ENCODE peak calls at places on chromosomes 1 and 21, in ten cellular contexts. One of them, this sample, is unnamed.
A peak's percentile ranks its signal among the peaks of the same experiment; 100 is the strongest.

GRCh38 chr1:229035054-229035747 is 235.7 kb upstream of the RAB4A start:
- DNase-seq in small intestine: no peak
- DNase-seq in CD8-positive, alpha-beta memory T cell: no peak
- DNase-seq in HAP-1: no peak
- DNase-seq in adrenal gland: no peak
- DNase-seq in transverse colon: no peak
- DNase-seq in heart left ventricle: no peak
- DNase-seq in cardiac muscle cell: no peak
- DNase-seq in HCT116: no peak
- DNase-seq in H7: no peak
- DNase-seq in this sample: no peak

GRCh38 chr1:201080135-201080534 is 32.1 kb downstream of the CACNA1S start:
- DNase-seq in heart left ventricle: no peak
- DNase-seq in transverse colon: no peak
- DNase-seq in HAP-1: no peak
- DNase-seq in cardiac muscle cell: no peak
- DNase-seq in H7: no peak
- DNase-seq in adrenal gland: no peak
- DNase-seq in small intestine: no peak
- DNase-seq in CD8-positive, alpha-beta memory T cell: no peak
- DNase-seq in HCT116: no peak
- DNase-seq in this sample: no peak

GRCh38 chr1:103362348-103363007 is 163.0 kb upstream of the RNPC3 start:
- DNase-seq in HCT116: no peak
- DNase-seq in adrenal gland: no peak
- DNase-seq in small intestine: no peak
- DNase-seq in HAP-1: no peak
- DNase-seq in CD8-positive, alpha-beta memory T cell: no peak
- DNase-seq in cardiac muscle cell: no peak
- DNase-seq in heart left ventricle: no peak
- DNase-seq in transverse colon: no peak
- DNase-seq in H7: no peak
- DNase-seq in this sample: no peak

GRCh38 chr1:220810179-220810653 is 23.5 kb downstream of the MTARC1 start:
- DNase-seq in H7: peak; percentile 84
- DNase-seq in CD8-positive, alpha-beta memory T cell: peak; percentile 73
- DNase-seq in heart left ventricle: peak; percentile 80
- DNase-seq in transverse colon: peak; percentile 73
- DNase-seq in adrenal gland: peak; percentile 91
- DNase-seq in HAP-1: peak; percentile 76
- DNase-seq in small intestine: no peak
- DNase-seq in HCT116: peak; percentile 38
- DNase-seq in cardiac muscle cell: peak; percentile 87
- DNase-seq in this sample: no peak

GRCh38 chr1:3139451-3139852 is 70.4 kb downstream of the PRDM16 start:
- DNase-seq in heart left ventricle: no peak
- DNase-seq in transverse colon: no peak
- DNase-seq in adrenal gland: no peak
- DNase-seq in H7: no peak
- DNase-seq in small intestine: no peak
- DNase-seq in HCT116: no peak
- DNase-seq in CD8-positive, alpha-beta memory T cell: no peak
- DNase-seq in HAP-1: no peak
- DNase-seq in cardiac muscle cell: no peak
- DNase-seq in this sample: no peak

GRCh38 chr1:243580072-243580471 is 270.0 kb downstream of the AKT3 start:
- DNase-seq in small intestine: no peak
- DNase-seq in transverse colon: no peak
- DNase-seq in CD8-positive, alpha-beta memory T cell: no peak
- DNase-seq in HCT116: no peak
- DNase-seq in H7: no peak
- DNase-seq in heart left ventricle: no peak
- DNase-seq in adrenal gland: no peak
- DNase-seq in HAP-1: no peak
- DNase-seq in cardiac muscle cell: no peak
- DNase-seq in this sample: no peak

GRCh38 chr1:30878559-30878958 is 30.0 kb downstream of the SDC3 start:
- DNase-seq in H7: no peak
- DNase-seq in HAP-1: no peak
- DNase-seq in CD8-positive, alpha-beta memory T cell: no peak
- DNase-seq in HCT116: no peak
- DNase-seq in adrenal gland: no peak
- DNase-seq in small intestine: no peak
- DNase-seq in transverse colon: no peak
- DNase-seq in cardiac muscle cell: no peak
- DNase-seq in heart left ventricle: no peak
- DNase-seq in this sample: no peak

GRCh38 chr1:20302093-20302471 is 11.4 kb downstream of the VWA5B1 start:
- DNase-seq in CD8-positive, alpha-beta memory T cell: no peak
- DNase-seq in cardiac muscle cell: no peak
- DNase-seq in small intestine: no peak
- DNase-seq in H7: no peak
- DNase-seq in heart left ventricle: no peak
- DNase-seq in HAP-1: no peak
- DNase-seq in transverse colon: no peak
- DNase-seq in HCT116: no peak
- DNase-seq in adrenal gland: peak; percentile 57
- DNase-seq in this sample: no peak

GRCh38 chr1:68344208-68344607 is 105.5 kb downstream of the RPE65 start:
- DNase-seq in HAP-1: no peak
- DNase-seq in small intestine: no peak
- DNase-seq in H7: no peak
- DNase-seq in transverse colon: no peak
- DNase-seq in adrenal gland: no peak
- DNase-seq in cardiac muscle cell: no peak
- DNase-seq in heart left ventricle: no peak
- DNase-seq in CD8-positive, alpha-beta memory T cell: no peak
- DNase-seq in HCT116: no peak
- DNase-seq in this sample: no peak

GRCh38 chr1:42981871-42982270 is 23.2 kb upstream of the SLC2A1 start:
- DNase-seq in adrenal gland: no peak
- DNase-seq in heart left ventricle: no peak
- DNase-seq in H7: no peak
- DNase-seq in transverse colon: no peak
- DNase-seq in small intestine: no peak
- DNase-seq in HCT116: no peak
- DNase-seq in CD8-positive, alpha-beta memory T cell: no peak
- DNase-seq in HAP-1: peak; percentile 95
- DNase-seq in cardiac muscle cell: no peak
- DNase-seq in this sample: no peak

GRCh38 chr1:66925944-66926343 is 1.2 kb downstream of the MIER1 start:
- DNase-seq in HAP-1: no peak
- DNase-seq in transverse colon: no peak
- DNase-seq in small intestine: no peak
- DNase-seq in CD8-positive, alpha-beta memory T cell: no peak
- DNase-seq in heart left ventricle: no peak
- DNase-seq in HCT116: no peak
- DNase-seq in H7: peak; percentile 35
- DNase-seq in cardiac muscle cell: peak; percentile 15
- DNase-seq in adrenal gland: peak; percentile 54
- DNase-seq in this sample: no peak

GRCh38 chr1:209899948-209900347 is 38.1 kb upstream of the SYT14 start:
- DNase-seq in H7: peak; percentile 80
- DNase-seq in HCT116: peak; percentile 22
- DNase-seq in small intestine: peak; percentile 17
- DNase-seq in HAP-1: no peak
- DNase-seq in heart left ventricle: no peak
- DNase-seq in CD8-positive, alpha-beta memory T cell: no peak
- DNase-seq in transverse colon: no peak
- DNase-seq in cardiac muscle cell: no peak
- DNase-seq in adrenal gland: no peak
- DNase-seq in this sample: peak; percentile 57

GRCh38 chr1:50129201-50129600 is 20.5 kb downstream of the ELAVL4 start:
- DNase-seq in cardiac muscle cell: no peak
- DNase-seq in small intestine: no peak
- DNase-seq in transverse colon: no peak
- DNase-seq in HCT116: no peak
- DNase-seq in H7: no peak
- DNase-seq in HAP-1: no peak
- DNase-seq in heart left ventricle: no peak
- DNase-seq in CD8-positive, alpha-beta memory T cell: no peak
- DNase-seq in adrenal gland: no peak
- DNase-seq in this sample: no peak

GRCh38 chr21:16418663-16419062 is 688.9 kb downstream of the USP25 start:
- DNase-seq in adrenal gland: no peak
- DNase-seq in heart left ventricle: no peak
- DNase-seq in HCT116: no peak
- DNase-seq in transverse colon: no peak
- DNase-seq in small intestine: no peak
- DNase-seq in H7: no peak
- DNase-seq in HAP-1: no peak
- DNase-seq in cardiac muscle cell: no peak
- DNase-seq in CD8-positive, alpha-beta memory T cell: no peak
- DNase-seq in this sample: no peak

GRCh38 chr1:200473698-200474371 is 64.0 kb upstream of the ZNF281 start:
- DNase-seq in HAP-1: no peak
- DNase-seq in transverse colon: no peak
- DNase-seq in cardiac muscle cell: peak; percentile 28
- DNase-seq in HCT116: no peak
- DNase-seq in H7: no peak
- DNase-seq in adrenal gland: peak; percentile 57
- DNase-seq in CD8-positive, alpha-beta memory T cell: no peak
- DNase-seq in heart left ventricle: no peak
- DNase-seq in small intestine: no peak
- DNase-seq in this sample: no peak

GRCh38 chr1:29179641-29180184 is 2.0 kb downstream of the SRSF4 start:
- DNase-seq in heart left ventricle: no peak
- DNase-seq in H7: no peak
- DNase-seq in small intestine: no peak
- DNase-seq in HCT116: no peak
- DNase-seq in HAP-1: no peak
- DNase-seq in cardiac muscle cell: no peak
- DNase-seq in adrenal gland: no peak
- DNase-seq in transverse colon: no peak
- DNase-seq in CD8-positive, alpha-beta memory T cell: no peak
- DNase-seq in this sample: no peak

GRCh38 chr1:29177022-29177705 is 4.5 kb downstream of the SRSF4 start:
- DNase-seq in H7: no peak
- DNase-seq in HAP-1: no peak
- DNase-seq in CD8-positive, alpha-beta memory T cell: no peak
- DNase-seq in small intestine: no peak
- DNase-seq in transverse colon: no peak
- DNase-seq in HCT116: no peak
- DNase-seq in heart left ventricle: no peak
- DNase-seq in cardiac muscle cell: no peak
- DNase-seq in adrenal gland: peak; percentile 48
- DNase-seq in this sample: no peak

GRCh38 chr1:29180497-29181412 is 945 bp downstream of the SRSF4 start:
- DNase-seq in adrenal gland: peak; percentile 74
- DNase-seq in cardiac muscle cell: no peak
- DNase-seq in heart left ventricle: no peak
- DNase-seq in HAP-1: no peak
- DNase-seq in CD8-positive, alpha-beta memory T cell: peak; percentile 49
- DNase-seq in HCT116: no peak
- DNase-seq in transverse colon: no peak
- DNase-seq in H7: peak; percentile 14
- DNase-seq in small intestine: no peak
- DNase-seq in this sample: no peak

GRCh38 chr1:29172415-29172814 is 9.3 kb downstream of the SRSF4 start:
- DNase-seq in H7: no peak
- DNase-seq in adrenal gland: peak; percentile 44
- DNase-seq in CD8-positive, alpha-beta memory T cell: no peak
- DNase-seq in HCT116: no peak
- DNase-seq in cardiac muscle cell: no peak
- DNase-seq in transverse colon: no peak
- DNase-seq in small intestine: no peak
- DNase-seq in HAP-1: no peak
- DNase-seq in heart left ventricle: no peak
- DNase-seq in this sample: no peak

GRCh38 chr1:29176567-29176966 is 5.1 kb downstream of the SRSF4 start:
- DNase-seq in small intestine: no peak
- DNase-seq in H7: no peak
- DNase-seq in HCT116: no peak
- DNase-seq in HAP-1: no peak
- DNase-seq in heart left ventricle: no peak
- DNase-seq in transverse colon: no peak
- DNase-seq in cardiac muscle cell: no peak
- DNase-seq in adrenal gland: no peak
- DNase-seq in CD8-positive, alpha-beta memory T cell: no peak
- DNase-seq in this sample: no peak
- H3K4me3 ChIP-seq in small intestine: no peak overlapping the region
- H3K4me3 ChIP-seq in H7: no peak overlapping the region
- H3K4me3 ChIP-seq in HCT116: no peak overlapping the region
- H3K4me3 ChIP-seq in HAP-1: no peak overlapping the region
- H3K4me3 ChIP-seq in heart left ventricle: no peak overlapping the region
- H3K4me3 ChIP-seq in transverse colon: no peak overlapping the region
- H3K4me3 ChIP-seq in cardiac muscle cell: no peak overlapping the region
- H3K4me3 ChIP-seq in adrenal gland: no peak overlapping the region
- H3K4me3 ChIP-seq in CD8-positive, alpha-beta memory T cell: no peak overlapping the region
- H3K4me3 ChIP-seq in this sample: no peak overlapping the region

DNA sequence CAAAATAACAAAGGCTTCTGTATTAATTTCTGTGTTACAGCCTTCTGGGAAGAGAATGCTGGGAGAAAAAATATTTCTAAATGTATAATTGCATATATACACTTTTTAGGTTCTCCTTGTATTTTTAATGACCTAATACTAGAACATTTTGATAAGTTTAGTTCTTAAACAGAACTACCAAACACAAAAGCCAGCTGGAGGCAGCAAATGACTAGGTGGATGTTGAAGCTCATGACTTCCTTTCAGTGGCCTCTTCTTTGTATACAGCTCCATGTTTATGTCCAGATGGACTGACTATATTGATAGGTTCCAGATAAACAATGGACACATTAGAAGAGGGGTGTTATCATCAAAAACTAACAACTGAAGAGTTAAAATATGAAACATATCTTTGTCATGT is 52.4 kb downstream of the LRRC8D start:
- DNase-seq in HAP-1: no peak
- DNase-seq in transverse colon: no peak
- DNase-seq in HCT116: no peak
- DNase-seq in small intestine: no peak
- DNase-seq in CD8-positive, alpha-beta memory T cell: no peak
- DNase-seq in cardiac muscle cell: no peak
- DNase-seq in adrenal gland: no peak
- DNase-seq in H7: no peak
- DNase-seq in heart left ventricle: no peak
- DNase-seq in this sample: no peak
- H3K36me3 ChIP-seq in HAP-1: peaks cover 24% of the 10 kb centered on the region
- H3K36me3 ChIP-seq in transverse colon: no peaks in the 10 kb centered on the region
- H3K36me3 ChIP-seq in HCT116: no peaks in the 10 kb centered on the region
- H3K36me3 ChIP-seq in small intestine: no peaks in the 10 kb centered on the region
- H3K36me3 ChIP-seq in CD8-positive, alpha-beta memory T cell: no peaks in the 10 kb centered on the region
- H3K36me3 ChIP-seq in cardiac muscle cell: no peaks in the 10 kb centered on the region
- H3K36me3 ChIP-seq in adrenal gland: no peaks in the 10 kb centered on the region
- H3K36me3 ChIP-seq in H7: no peaks in the 10 kb centered on the region
- H3K36me3 ChIP-seq in heart left ventricle: peaks cover 18% of the 10 kb centered on the region
- H3K36me3 ChIP-seq in this sample: no peaks in the 10 kb centered on the region

GRCh38 chr1:34885405-34886247 is 26.1 kb upstream of the SMIM12 start:
- DNase-seq in heart left ventricle: peak; percentile 53
- DNase-seq in CD8-positive, alpha-beta memory T cell: no peak
- DNase-seq in small intestine: peak; percentile 23
- DNase-seq in transverse colon: peak; percentile 55
- DNase-seq in HAP-1: peak; percentile 45
- DNase-seq in H7: peak; percentile 96
- DNase-seq in adrenal gland: peak; percentile 60
- DNase-seq in cardiac muscle cell: peak; percentile 64
- DNase-seq in HCT116: no peak
- DNase-seq in this sample: peak; percentile 16
- H3K27me3 ChIP-seq in heart left ventricle: peaks cover 58% of the 10 kb centered on the region
- H3K27me3 ChIP-seq in CD8-positive, alpha-beta memory T cell: peaks cover 15% of the 10 kb centered on the region
- H3K27me3 ChIP-seq in small intestine: no peaks in the 10 kb centered on the region
- H3K27me3 ChIP-seq in transverse colon: peaks cover 80% of the 10 kb centered on the region
- H3K27me3 ChIP-seq in HAP-1: peaks cover 2% of the 10 kb centered on the region
- H3K27me3 ChIP-seq in H7: peaks cover 30% of the 10 kb centered on the region
- H3K27me3 ChIP-seq in adrenal gland: peaks cover 15% of the 10 kb centered on the region
- H3K27me3 ChIP-seq in cardiac muscle cell: peaks cover 79% of the 10 kb centered on the region
- H3K27me3 ChIP-seq in HCT116: no peaks in the 10 kb centered on the region
- H3K27me3 ChIP-seq in this sample: no peaks in the 10 kb centered on the region

GRCh38 chr21:38351176-38351959 is 94.6 kb downstream of the KCNJ15 start:
- DNase-seq in small intestine: no peak
- DNase-seq in heart left ventricle: no peak
- DNase-seq in HCT116: no peak
- DNase-seq in CD8-positive, alpha-beta memory T cell: no peak
- DNase-seq in transverse colon: no peak
- DNase-seq in cardiac muscle cell: no peak
- DNase-seq in H7: peak; percentile 21
- DNase-seq in adrenal gland: no peak
- DNase-seq in HAP-1: no peak
- DNase-seq in this sample: no peak
- H3K4me3 ChIP-seq in small intestine: no peak overlapping the region
- H3K4me3 ChIP-seq in heart left ventricle: no peak overlapping the region
- H3K4me3 ChIP-seq in HCT116: no peak overlapping the region
- H3K4me3 ChIP-seq in CD8-positive, alpha-beta memory T cell: no peak overlapping the region
- H3K4me3 ChIP-seq in transverse colon: no peak overlapping the region
- H3K4me3 ChIP-seq in cardiac muscle cell: no peak overlapping the region
- H3K4me3 ChIP-seq in H7: no peak overlapping the region
- H3K4me3 ChIP-seq in adrenal gland: no peak overlapping the region
- H3K4me3 ChIP-seq in HAP-1: no peak overlapping the region
- H3K4me3 ChIP-seq in this sample: no peak overlapping the region

This sample was measured in iPS DF 6.9.